ENCODE peak calls at places on chromosomes 3 and 15, in four cellular contexts. One of them, this sample, is unnamed.

GRCh38 chr15:67089218-67090193 is 24.1 kb downstream of the SMAD3 start:
- DNase-seq in epithelial cell of esophagus: peak
- DNase-seq in fibroblast of pulmonary artery: no peak
- DNase-seq in psoas muscle: no peak
- DNase-seq in this sample: peak

GRCh38 chr3:12222765-12223485 is 64.2 kb upstream of the TIMP4 start:
- DNase-seq in epithelial cell of esophagus: peak
- DNase-seq in fibroblast of pulmonary artery: peak
- DNase-seq in psoas muscle: no peak
- DNase-seq in this sample: peak

GRCh38 chr15:42107483-42107882 is 13.1 kb upstream of the PLA2G4D start:
- DNase-seq in epithelial cell of esophagus: peak
- DNase-seq in fibroblast of pulmonary artery: no peak
- DNase-seq in psoas muscle: no peak
- DNase-seq in this sample: no peak

GRCh38 chr3:46524008-46524407 is 26.2 kb downstream of the RTP3 start:
- DNase-seq in epithelial cell of esophagus: no peak
- DNase-seq in fibroblast of pulmonary artery: no peak
- DNase-seq in psoas muscle: no peak
- DNase-seq in this sample: no peak

GRCh38 chr15:99172989-99173388 is 68.1 kb downstream of the SYNM start:
- DNase-seq in epithelial cell of esophagus: no peak
- DNase-seq in fibroblast of pulmonary artery: no peak
- DNase-seq in psoas muscle: no peak
- DNase-seq in this sample: no peak

GRCh38 chr15:32979710-32980109 is 214.8 kb downstream of the FMN1 start:
- DNase-seq in epithelial cell of esophagus: peak
- DNase-seq in fibroblast of pulmonary artery: peak
- DNase-seq in psoas muscle: no peak
- DNase-seq in this sample: no peak

GRCh38 chr3:73611176-73611575 is 13.6 kb downstream of the PDZRN3 start:
- DNase-seq in epithelial cell of esophagus: no peak
- DNase-seq in fibroblast of pulmonary artery: peak
- DNase-seq in psoas muscle: no peak
- DNase-seq in this sample: no peak

GRCh38 chr3:151923901-151924300 is 50.5 kb downstream of the SUCNR1 start:
- DNase-seq in epithelial cell of esophagus: peak
- DNase-seq in fibroblast of pulmonary artery: no peak
- DNase-seq in psoas muscle: no peak
- DNase-seq in this sample: peak

GRCh38 chr15:90362936-90363212 is 10.8 kb downstream of the ZNF774 start:
- DNase-seq in epithelial cell of esophagus: peak
- DNase-seq in fibroblast of pulmonary artery: peak
- DNase-seq in psoas muscle: no peak
- DNase-seq in this sample: peak

GRCh38 chr3:17749281-17749680 is 6.8 kb upstream of the TBC1D5 start:
- DNase-seq in epithelial cell of esophagus: no peak
- DNase-seq in fibroblast of pulmonary artery: peak
- DNase-seq in psoas muscle: no peak
- DNase-seq in this sample: no peak

GRCh38 chr3:20395692-20396091 is 209.7 kb upstream of the SGO1 start:
- DNase-seq in epithelial cell of esophagus: no peak
- DNase-seq in fibroblast of pulmonary artery: no peak
- DNase-seq in psoas muscle: no peak
- DNase-seq in this sample: no peak

GRCh38 chr3:36403661-36404060 is 23.4 kb downstream of the STAC start:
- DNase-seq in epithelial cell of esophagus: peak
- DNase-seq in fibroblast of pulmonary artery: no peak
- DNase-seq in psoas muscle: no peak
- DNase-seq in this sample: no peak

GRCh38 chr15:43769584-43770228 is 7.1 kb downstream of the ELL3 start:
- DNase-seq in epithelial cell of esophagus: peak
- DNase-seq in fibroblast of pulmonary artery: peak
- DNase-seq in psoas muscle: peak
- DNase-seq in this sample: peak

GRCh38 chr3:186109897-186110803 is 1.3 kb upstream of the ETV5 start:
- DNase-seq in epithelial cell of esophagus: peak
- DNase-seq in fibroblast of pulmonary artery: peak
- DNase-seq in psoas muscle: peak
- DNase-seq in this sample: no peak

GRCh38 chr3:56869157-56869889 is 67.6 kb upstream of the ARHGEF3 start:
- DNase-seq in epithelial cell of esophagus: peak
- DNase-seq in fibroblast of pulmonary artery: no peak
- DNase-seq in psoas muscle: no peak
- DNase-seq in this sample: no peak

GRCh38 chr3:20161714-20162113 is 24.3 kb downstream of the SGO1 start:
- DNase-seq in epithelial cell of esophagus: no peak
- DNase-seq in fibroblast of pulmonary artery: no peak
- DNase-seq in psoas muscle: no peak
- DNase-seq in this sample: no peak

GRCh38 chr15:51160484-51160883 is 65.8 kb upstream of the TNFAIP8L3 start:
- DNase-seq in epithelial cell of esophagus: no peak
- DNase-seq in fibroblast of pulmonary artery: no peak
- DNase-seq in psoas muscle: no peak
- DNase-seq in this sample: no peak

GRCh38 chr15:51168700-51169099 is 74.0 kb upstream of the TNFAIP8L3 start:
- DNase-seq in epithelial cell of esophagus: no peak
- DNase-seq in fibroblast of pulmonary artery: no peak
- DNase-seq in psoas muscle: no peak
- DNase-seq in this sample: no peak

GRCh38 chr15:51161491-51162260 is 67.0 kb upstream of the TNFAIP8L3 start:
- DNase-seq in epithelial cell of esophagus: no peak
- DNase-seq in fibroblast of pulmonary artery: no peak
- DNase-seq in psoas muscle: no peak
- DNase-seq in this sample: no peak

GRCh38 chr15:51162865-51163762 is 68.4 kb upstream of the TNFAIP8L3 start:
- DNase-seq in epithelial cell of esophagus: peak
- DNase-seq in fibroblast of pulmonary artery: peak
- DNase-seq in psoas muscle: peak
- DNase-seq in this sample: peak

DNA sequence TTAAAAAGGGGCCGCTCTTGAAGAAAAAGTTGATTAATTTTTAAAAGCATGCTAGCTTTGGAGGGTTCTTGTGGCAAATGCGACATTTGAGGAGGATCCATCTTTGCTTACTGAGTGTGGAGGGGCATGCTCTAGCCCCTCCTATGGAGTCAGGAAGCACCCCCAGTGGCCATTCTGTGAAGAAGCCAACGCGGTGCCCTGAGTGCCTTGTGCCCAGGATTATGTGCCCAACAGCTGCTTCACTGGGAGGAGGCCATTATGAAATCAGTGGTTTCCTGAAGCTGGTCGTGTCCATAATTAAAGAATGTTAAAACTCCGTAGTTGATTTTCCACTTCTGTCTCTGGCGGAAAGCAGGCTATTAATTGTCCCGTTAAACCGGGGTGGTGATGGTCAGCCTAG is 69.1 kb upstream of the TNFAIP8L3 start:
- DNase-seq in epithelial cell of esophagus: no peak
- DNase-seq in fibroblast of pulmonary artery: no peak
- DNase-seq in psoas muscle: no peak
- DNase-seq in this sample: no peak
- TF ChIP-seq CTCF in epithelial cell of esophagus: no peak
- TF ChIP-seq CTCF in fibroblast of pulmonary artery: no peak
- TF ChIP-seq CTCF in psoas muscle: no peak
- TF ChIP-seq CTCF in this sample: no peak

GRCh38 chr15:59396660-59397059 is 24.0 kb upstream of the MYO1E start:
- DNase-seq in epithelial cell of esophagus: no peak
- DNase-seq in fibroblast of pulmonary artery: no peak
- DNase-seq in psoas muscle: no peak
- DNase-seq in this sample: no peak
- TF ChIP-seq CTCF in epithelial cell of esophagus: no peak
- TF ChIP-seq CTCF in fibroblast of pulmonary artery: no peak
- TF ChIP-seq CTCF in psoas muscle: no peak
- TF ChIP-seq CTCF in this sample: no peak

DNA sequence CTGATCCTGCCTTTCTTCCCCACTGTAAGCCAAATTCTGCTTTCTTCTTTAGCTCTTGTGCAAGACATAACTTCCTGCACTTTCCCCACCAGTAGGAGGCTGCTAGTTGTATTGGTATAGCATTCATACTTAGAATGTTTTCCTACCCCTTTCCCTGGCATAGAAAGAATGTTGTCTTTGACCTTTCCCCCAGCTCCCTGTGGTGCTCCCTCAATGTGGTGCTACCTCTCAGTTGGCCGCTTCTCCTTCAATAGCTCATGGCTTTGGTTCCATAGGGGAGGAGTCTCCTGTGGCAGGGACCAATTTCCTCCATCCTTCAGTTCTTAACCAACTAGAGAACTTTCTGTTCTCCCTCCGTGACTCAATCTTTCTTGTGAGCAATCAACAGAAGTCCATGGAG is 67.5 kb upstream of the AKAP13 start:
- DNase-seq in epithelial cell of esophagus: no peak
- DNase-seq in fibroblast of pulmonary artery: peak
- DNase-seq in psoas muscle: no peak
- DNase-seq in this sample: peak
- TF ChIP-seq CTCF in epithelial cell of esophagus: peak
- TF ChIP-seq CTCF in fibroblast of pulmonary artery: peak
- TF ChIP-seq CTCF in psoas muscle: no peak
- TF ChIP-seq CTCF in this sample: no peak

GRCh38 chr3:173429076-173429475 is 31.5 kb downstream of the NLGN1 start:
- DNase-seq in epithelial cell of esophagus: no peak
- DNase-seq in fibroblast of pulmonary artery: no peak
- DNase-seq in psoas muscle: no peak
- DNase-seq in this sample: no peak

GRCh38 chr3:173429527-173429926 is 32.0 kb downstream of the NLGN1 start:
- DNase-seq in epithelial cell of esophagus: no peak
- DNase-seq in fibroblast of pulmonary artery: no peak
- DNase-seq in psoas muscle: no peak
- DNase-seq in this sample: no peak
- TF ChIP-seq CTCF in epithelial cell of esophagus: no peak
- TF ChIP-seq CTCF in fibroblast of pulmonary artery: no peak
- TF ChIP-seq CTCF in psoas muscle: no peak
- TF ChIP-seq CTCF in this sample: no peak

GRCh38 chr3:116669576-116669975 is 40.0 kb upstream of the TUSC7 start:
- DNase-seq in epithelial cell of esophagus: no peak
- DNase-seq in fibroblast of pulmonary artery: no peak
- DNase-seq in psoas muscle: no peak
- DNase-seq in this sample: no peak
- TF ChIP-seq CTCF in epithelial cell of esophagus: no peak
- TF ChIP-seq CTCF in fibroblast of pulmonary artery: no peak
- TF ChIP-seq CTCF in psoas muscle: no peak
- TF ChIP-seq CTCF in this sample: no peak

DNA sequence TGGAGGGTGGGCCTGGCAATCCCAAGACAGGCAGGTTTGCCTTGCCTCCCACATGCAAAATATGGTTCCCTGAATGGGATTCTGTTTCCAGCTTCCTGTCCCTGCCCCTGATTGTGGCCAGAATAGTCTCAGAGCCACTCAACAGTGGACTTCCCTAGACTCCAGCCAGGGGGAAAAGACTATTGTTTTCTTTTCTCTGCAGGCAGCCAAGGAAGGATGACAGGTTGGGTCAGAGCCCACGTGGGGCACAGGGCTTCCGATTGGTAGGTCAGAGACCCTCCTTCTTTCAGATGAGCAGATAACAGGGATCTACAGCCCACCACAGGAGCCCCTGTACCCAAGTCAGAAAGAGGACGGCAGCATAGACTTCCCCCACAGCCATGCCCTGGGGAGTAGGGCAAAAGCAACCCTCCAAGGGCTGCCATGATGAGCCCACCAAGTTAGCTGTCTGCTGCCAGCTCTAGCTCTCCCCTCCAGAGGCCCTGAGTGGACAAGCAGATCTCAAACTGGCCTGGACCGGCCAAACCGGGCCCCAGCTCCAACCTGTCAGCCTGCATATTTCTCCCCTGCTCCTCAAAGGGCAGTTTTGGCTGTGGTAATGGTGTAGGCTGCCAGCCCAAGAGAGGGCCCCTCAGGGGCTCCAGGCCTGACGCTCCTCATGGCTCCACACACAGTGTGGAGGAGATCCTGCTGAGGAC is 6.3 kb downstream of the TLR9 start:
- DNase-seq in epithelial cell of esophagus: peak
- DNase-seq in fibroblast of pulmonary artery: peak
- DNase-seq in psoas muscle: no peak
- DNase-seq in this sample: no peak
- TF ChIP-seq CTCF in epithelial cell of esophagus: no peak
- TF ChIP-seq CTCF in fibroblast of pulmonary artery: peak
- TF ChIP-seq CTCF in psoas muscle: no peak
- TF ChIP-seq CTCF in this sample: no peak

DNA sequence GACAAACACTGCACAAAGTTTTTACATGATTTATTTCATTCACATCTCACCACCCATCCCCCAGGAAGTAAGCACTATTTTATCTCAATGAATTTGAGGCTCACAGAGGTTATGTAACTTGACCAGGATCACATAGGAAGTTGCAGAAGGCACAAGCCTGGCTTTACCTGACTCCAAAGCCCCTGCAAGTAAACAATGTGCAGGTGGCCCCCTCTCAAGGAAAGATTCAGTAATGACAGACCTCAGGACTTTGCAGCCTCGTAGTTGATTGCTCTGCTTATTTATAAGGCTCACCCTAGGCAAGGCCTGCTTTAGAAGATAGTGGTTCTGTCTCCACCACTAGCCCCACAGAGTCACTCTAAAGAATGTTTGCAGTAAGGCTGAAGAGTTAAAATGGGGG is 79.8 kb upstream of the MDFIC2 start:
- DNase-seq in epithelial cell of esophagus: no peak
- DNase-seq in fibroblast of pulmonary artery: no peak
- DNase-seq in psoas muscle: no peak
- DNase-seq in this sample: no peak
- TF ChIP-seq CTCF in epithelial cell of esophagus: no peak
- TF ChIP-seq CTCF in fibroblast of pulmonary artery: no peak
- TF ChIP-seq CTCF in psoas muscle: no peak
- TF ChIP-seq CTCF in this sample: no peak

This sample was measured in MCF 10A.